ENCODE peak calls at places on chromosome 3, in five cellular contexts. Y, J, M, H and K are unnamed samples.

GRCh38 chr3:177427096-177427495 is 229.8 kb upstream of the TBL1XR1 start:
- DNase-seq in Y (no peak), J (no peak), M (peak), H (no peak), K (no peak)

GRCh38 chr3:124168271-124168670 is 176.3 kb upstream of the ROPN1 start:
- DNase-seq in Y (no peak), J (peak), M (no peak), H (no peak), K (no peak)

GRCh38 chr3:63847718-63848450 is 15.7 kb downstream of the THOC7 start:
- DNase-seq in Y (no peak), J (no peak), M (no peak), H (no peak), K (no peak)

GRCh38 chr3:113501597-113501996 is 13.4 kb downstream of the SPICE1 start:
- DNase-seq in Y (no peak), J (no peak), M (no peak), H (no peak), K (no peak)

GRCh38 chr3:50502225-50502583 is 1.2 kb downstream of the CACNA2D2 start:
- DNase-seq in Y (no peak), J (no peak), M (no peak), H (no peak), K (no peak)

GRCh38 chr3:172411478-172411947 is 36.7 kb downstream of the GHSR start:
- DNase-seq in Y (no peak), J (no peak), M (no peak), H (no peak), K (no peak)

GRCh38 chr3:100605358-100605757 is 4.0 kb upstream of the ADGRG7 start:
- DNase-seq in Y (no peak), J (no peak), M (no peak), H (no peak), K (no peak)

GRCh38 chr3:100496711-100497261 is 4.4 kb downstream of the TMEM45A start:
- DNase-seq in Y (no peak), J (peak), M (no peak), H (no peak), K (no peak)

GRCh38 chr3:44914936-44915335 is 40.5 kb downstream of the TGM4 start:
- DNase-seq in Y (no peak), J (no peak), M (no peak), H (no peak), K (peak)

GRCh38 chr3:102179321-102180290 is 255.2 kb upstream of the ZPLD1 start:
- DNase-seq in Y (no peak), J (no peak), M (no peak), H (no peak), K (no peak)

GRCh38 chr3:87461443-87461842 is 185.1 kb upstream of the POU1F1 start:
- DNase-seq in Y (no peak), J (no peak), M (no peak), H (no peak), K (no peak)

GRCh38 chr3:190229632-190230424 is 92.4 kb downstream of the CLDN1 start:
- DNase-seq in Y (no peak), J (peak), M (no peak), H (no peak), K (no peak)

GRCh38 chr3:27596920-27597319 is 112.7 kb upstream of the SLC4A7 start:
- DNase-seq in Y (no peak), J (no peak), M (no peak), H (no peak), K (no peak)

GRCh38 chr3:63613561-63613960 is 38.9 kb upstream of the SNTN start:
- DNase-seq in Y (no peak), J (peak), M (no peak), H (no peak), K (no peak)

GRCh38 chr3:193593666-193594025 is 638 bp downstream of the OPA1 start:
- DNase-seq in Y (no peak), J (no peak), M (peak), H (no peak), K (no peak)

GRCh38 chr3:125382323-125382722 is 7.2 kb upstream of the ZNF148 start:
- DNase-seq in Y (no peak), J (no peak), M (no peak), H (no peak), K (no peak)

GRCh38 chr3:21954709-21955108 is 203.7 kb upstream of the ZNF385D start:
- DNase-seq in Y (no peak), J (no peak), M (no peak), H (no peak), K (no peak)

GRCh38 chr3:23748398-23749110 is 57.2 kb upstream of the UBE2E1 start:
- DNase-seq in Y (peak), J (no peak), M (no peak), H (no peak), K (no peak)

GRCh38 chr3:97968376-97968775 is 3.9 kb downstream of the RIOX2 start:
- DNase-seq in Y (no peak), J (no peak), M (no peak), H (no peak), K (no peak)

GRCh38 chr3:42801048-42801620 is 3.2 kb downstream of the HIGD1A start:
- DNase-seq in Y (no peak), J (no peak), M (no peak), H (no peak), K (no peak)

GRCh38 chr3:70608434-70608833 is 296.0 kb upstream of the MDFIC2 start:
- DNase-seq in Y (no peak), J (no peak), M (no peak), H (no peak), K (peak)

GRCh38 chr3:168250415-168250861 is 154.7 kb upstream of the GOLIM4 start:
- DNase-seq in Y (no peak), J (no peak), M (no peak), H (no peak), K (no peak)